ENCODE peak calls at places on chromosomes 2 and 18, in six cellular contexts. One of them, this sample, is unnamed.

GRCh38 chr2:129324349-129324748 is 655.1 kb upstream of the RAB6C start:
- ATAC-seq in body of pancreas: no peak
- ATAC-seq in heart right ventricle: no peak
- ATAC-seq in HepG2: no peak
- ATAC-seq in mucosa of descending colon: no peak
- ATAC-seq in Panc1: no peak
- ATAC-seq in this sample: no peak

GRCh38 chr2:133599813-133600212 is 31.6 kb upstream of the NCKAP5 start:
- ATAC-seq in body of pancreas: no peak
- ATAC-seq in heart right ventricle: peak; percentile 24
- ATAC-seq in HepG2: no peak
- ATAC-seq in mucosa of descending colon: no peak
- ATAC-seq in Panc1: no peak
- ATAC-seq in this sample: no peak

GRCh38 chr2:165469417-165469816 is at the start of gene CSRNP3:
- ATAC-seq in body of pancreas: peak; percentile 100
- ATAC-seq in heart right ventricle: peak; percentile 98
- ATAC-seq in HepG2: peak; percentile 92
- ATAC-seq in mucosa of descending colon: peak; percentile 100
- ATAC-seq in Panc1: no peak
- ATAC-seq in this sample: peak; percentile 95

GRCh38 chr2:216535454-216535995 is 36.9 kb downstream of the RPL37A start:
- ATAC-seq in body of pancreas: peak; percentile 69
- ATAC-seq in heart right ventricle: peak; percentile 88
- ATAC-seq in HepG2: peak; percentile 61
- ATAC-seq in mucosa of descending colon: peak; percentile 47
- ATAC-seq in Panc1: peak; percentile 47
- ATAC-seq in this sample: peak; percentile 93

GRCh38 chr18:27382477-27383216 is 197.5 kb upstream of the CHST9 start:
- ATAC-seq in body of pancreas: no peak
- ATAC-seq in heart right ventricle: peak; percentile 62
- ATAC-seq in HepG2: no peak
- ATAC-seq in mucosa of descending colon: no peak
- ATAC-seq in Panc1: no peak
- ATAC-seq in this sample: no peak

GRCh38 chr2:106363788-106364187 is 104.4 kb downstream of the RGPD3 start:
- ATAC-seq in body of pancreas: no peak
- ATAC-seq in heart right ventricle: no peak
- ATAC-seq in HepG2: no peak
- ATAC-seq in mucosa of descending colon: no peak
- ATAC-seq in Panc1: no peak
- ATAC-seq in this sample: no peak

GRCh38 chr18:73043231-73044000 is 175.6 kb upstream of the NETO1 start:
- ATAC-seq in body of pancreas: no peak
- ATAC-seq in heart right ventricle: no peak
- ATAC-seq in HepG2: no peak
- ATAC-seq in mucosa of descending colon: no peak
- ATAC-seq in Panc1: no peak
- ATAC-seq in this sample: no peak

GRCh38 chr18:731185-731584 is 18.8 kb upstream of the ENOSF1 start:
- ATAC-seq in body of pancreas: no peak
- ATAC-seq in heart right ventricle: no peak
- ATAC-seq in HepG2: no peak
- ATAC-seq in mucosa of descending colon: no peak
- ATAC-seq in Panc1: no peak
- ATAC-seq in this sample: no peak

GRCh38 chr2:191593622-191594416 is 84.1 kb upstream of the NABP1 start:
- ATAC-seq in body of pancreas: no peak
- ATAC-seq in heart right ventricle: no peak
- ATAC-seq in HepG2: peak; percentile 71
- ATAC-seq in mucosa of descending colon: no peak
- ATAC-seq in Panc1: peak; percentile 62
- ATAC-seq in this sample: no peak

GRCh38 chr2:107633580-107634147 is 193.0 kb upstream of the RGPD4 start:
- ATAC-seq in body of pancreas: no peak
- ATAC-seq in heart right ventricle: no peak
- ATAC-seq in HepG2: no peak
- ATAC-seq in mucosa of descending colon: no peak
- ATAC-seq in Panc1: no peak
- ATAC-seq in this sample: no peak

GRCh38 chr2:224940618-224941017 is 101.7 kb downstream of the DOCK10 start:
- ATAC-seq in body of pancreas: no peak
- ATAC-seq in heart right ventricle: no peak
- ATAC-seq in HepG2: no peak
- ATAC-seq in mucosa of descending colon: no peak
- ATAC-seq in Panc1: no peak
- ATAC-seq in this sample: no peak

GRCh38 chr2:224944707-224945106 is 97.6 kb downstream of the DOCK10 start:
- ATAC-seq in body of pancreas: no peak
- ATAC-seq in heart right ventricle: no peak
- ATAC-seq in HepG2: no peak
- ATAC-seq in mucosa of descending colon: peak; percentile 17
- ATAC-seq in Panc1: no peak
- ATAC-seq in this sample: no peak

GRCh38 chr2:224945134-224945533 is 97.1 kb downstream of the DOCK10 start:
- ATAC-seq in body of pancreas: no peak
- ATAC-seq in heart right ventricle: peak; percentile 69
- ATAC-seq in HepG2: no peak
- ATAC-seq in mucosa of descending colon: peak; percentile 52
- ATAC-seq in Panc1: no peak
- ATAC-seq in this sample: no peak

GRCh38 chr2:224938670-224939309 is 103.5 kb downstream of the DOCK10 start:
- ATAC-seq in body of pancreas: no peak
- ATAC-seq in heart right ventricle: peak; percentile 50
- ATAC-seq in HepG2: no peak
- ATAC-seq in mucosa of descending colon: peak; percentile 31
- ATAC-seq in Panc1: no peak
- ATAC-seq in this sample: no peak

GRCh38 chr2:224941958-224942357 is 100.3 kb downstream of the DOCK10 start:
- ATAC-seq in body of pancreas: no peak
- ATAC-seq in heart right ventricle: no peak
- ATAC-seq in HepG2: no peak
- ATAC-seq in mucosa of descending colon: no peak
- ATAC-seq in Panc1: no peak
- ATAC-seq in this sample: no peak
- H3K4me3 ChIP-seq in body of pancreas: no peak overlapping the region
- H3K4me3 ChIP-seq in heart right ventricle: no peak overlapping the region
- H3K4me3 ChIP-seq in HepG2: no peak overlapping the region
- H3K4me3 ChIP-seq in mucosa of descending colon: no peak overlapping the region
- H3K4me3 ChIP-seq in Panc1: no peak overlapping the region
- H3K4me3 ChIP-seq in this sample: no peak overlapping the region

DNA sequence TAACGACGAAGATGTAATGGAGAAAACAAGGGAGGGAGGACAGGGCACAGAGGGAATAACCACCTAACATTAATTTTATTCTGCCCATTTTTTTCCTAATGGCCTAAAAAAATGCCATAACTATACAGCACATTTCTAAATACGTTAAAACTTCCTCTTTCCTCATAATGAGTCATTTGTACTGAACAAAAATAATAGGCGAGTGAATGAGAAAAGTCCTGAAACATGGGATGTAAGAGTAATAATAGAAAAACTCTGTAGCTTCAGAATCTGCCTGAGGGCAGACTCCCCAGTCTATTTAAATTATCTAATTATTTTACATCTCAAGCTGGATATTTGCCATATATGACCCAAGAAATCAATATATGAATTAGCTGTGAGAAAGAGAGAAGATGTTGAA is 285.1 kb downstream of the TMX3 start:
- ATAC-seq in body of pancreas: no peak
- ATAC-seq in heart right ventricle: no peak
- ATAC-seq in HepG2: no peak
- ATAC-seq in mucosa of descending colon: no peak
- ATAC-seq in Panc1: no peak
- ATAC-seq in this sample: no peak
- H3K4me1 ChIP-seq in body of pancreas: no peaks in the 10 kb centered on the region
- H3K4me1 ChIP-seq in heart right ventricle: no peaks in the 10 kb centered on the region
- H3K4me1 ChIP-seq in HepG2: no peaks in the 10 kb centered on the region
- H3K4me1 ChIP-seq in mucosa of descending colon: no peaks in the 10 kb centered on the region
- H3K4me1 ChIP-seq in Panc1: no peaks in the 10 kb centered on the region
- H3K4me1 ChIP-seq in this sample: no peaks in the 10 kb centered on the region

DNA sequence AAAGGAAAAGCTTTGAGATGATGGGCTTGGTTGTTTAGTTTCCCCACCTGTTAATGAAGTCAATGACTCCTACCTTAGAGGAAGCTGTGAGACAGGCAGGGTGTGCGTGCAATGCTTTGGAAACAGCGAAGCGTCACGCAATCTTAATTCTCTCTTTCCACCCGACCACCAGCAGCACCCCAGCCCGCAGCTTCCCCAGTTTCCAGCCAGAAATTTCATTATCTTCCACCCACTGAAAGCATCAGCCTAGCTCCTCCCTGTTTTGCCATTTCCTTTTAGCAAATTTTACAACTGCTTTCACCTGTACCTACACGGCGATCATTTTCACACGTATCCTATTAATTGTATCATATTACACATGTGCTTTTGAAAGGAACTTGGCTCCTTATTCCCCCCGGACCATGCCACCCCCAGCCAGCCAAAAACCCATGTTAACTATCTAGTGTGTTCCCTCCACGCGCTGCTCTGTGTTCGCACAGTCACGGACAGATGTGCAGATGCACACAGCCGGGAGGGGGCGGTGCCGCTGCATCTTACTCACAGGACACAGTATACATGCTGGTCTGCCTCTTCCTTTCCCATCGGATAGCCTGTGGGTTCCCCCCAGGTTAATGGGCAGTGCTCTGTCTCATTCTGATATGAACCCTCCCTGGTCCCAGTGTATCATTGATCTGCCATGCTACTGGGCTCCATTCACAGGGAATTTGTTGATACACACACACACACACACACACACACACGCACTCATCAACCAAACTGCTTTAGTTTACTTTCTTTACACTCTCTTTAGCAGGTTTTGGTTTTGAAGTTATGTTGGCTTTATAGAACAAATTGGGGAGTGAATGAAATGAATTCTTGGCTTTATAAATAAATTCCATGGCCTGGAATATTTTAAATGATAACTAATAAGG is 22.4 kb downstream of the CYP27C1 start:
- ATAC-seq in body of pancreas: peak; percentile 78
- ATAC-seq in heart right ventricle: peak; percentile 71
- ATAC-seq in HepG2: peak; percentile 99
- ATAC-seq in mucosa of descending colon: peak; percentile 96
- ATAC-seq in Panc1: peak; percentile 99
- ATAC-seq in this sample: peak; percentile 44
- TF ChIP-seq CTCF in body of pancreas: peak; percentile 21
- TF ChIP-seq CTCF in heart right ventricle: peak; percentile 46
- TF ChIP-seq CTCF in HepG2: peak; percentile 99
- TF ChIP-seq CTCF in mucosa of descending colon: peak; percentile 32
- TF ChIP-seq CTCF in Panc1: peak; percentile 85
- TF ChIP-seq CTCF in this sample: no peak

GRCh38 chr2:223599646-223600009 is 2.5 kb downstream of the SCG2 start:
- ATAC-seq in body of pancreas: no peak
- ATAC-seq in heart right ventricle: no peak
- ATAC-seq in HepG2: no peak
- ATAC-seq in mucosa of descending colon: no peak
- ATAC-seq in Panc1: no peak
- ATAC-seq in this sample: no peak
- H3K4me3 ChIP-seq in body of pancreas: no peak overlapping the region
- H3K4me3 ChIP-seq in heart right ventricle: no peak overlapping the region
- H3K4me3 ChIP-seq in HepG2: no peak overlapping the region
- H3K4me3 ChIP-seq in mucosa of descending colon: no peak overlapping the region
- H3K4me3 ChIP-seq in Panc1: no peak overlapping the region
- H3K4me3 ChIP-seq in this sample: no peak overlapping the region

DNA sequence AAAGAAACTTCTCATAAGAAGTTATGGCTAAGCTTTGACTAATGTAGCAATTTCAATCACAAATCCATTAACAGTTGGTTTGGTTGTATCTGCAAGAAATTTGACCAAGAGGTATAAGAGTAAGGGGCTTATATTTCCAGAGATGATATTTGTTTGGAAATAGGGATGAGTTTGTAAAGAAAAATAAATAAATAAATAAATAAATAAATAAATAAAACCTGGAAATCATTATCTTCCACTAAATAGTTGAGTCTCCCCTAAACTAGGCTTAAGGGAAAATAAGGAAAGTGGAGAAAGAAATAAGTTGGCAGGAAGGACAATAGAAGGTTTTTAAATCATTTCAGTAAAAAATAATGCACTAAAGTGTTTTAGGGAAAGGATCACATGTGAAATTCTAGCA is 23.5 kb upstream of the SCN7A start:
- ATAC-seq in body of pancreas: no peak
- ATAC-seq in heart right ventricle: no peak
- ATAC-seq in HepG2: no peak
- ATAC-seq in mucosa of descending colon: no peak
- ATAC-seq in Panc1: no peak
- ATAC-seq in this sample: no peak
- H3K4me1 ChIP-seq in body of pancreas: no peaks in the 10 kb centered on the region
- H3K4me1 ChIP-seq in heart right ventricle: no peaks in the 10 kb centered on the region
- H3K4me1 ChIP-seq in HepG2: no peaks in the 10 kb centered on the region
- H3K4me1 ChIP-seq in mucosa of descending colon: no peaks in the 10 kb centered on the region
- H3K4me1 ChIP-seq in Panc1: no peaks in the 10 kb centered on the region
- H3K4me1 ChIP-seq in this sample: no peaks in the 10 kb centered on the region

This sample was measured in gastroesophageal sphincter.